ENCODE peak calls at places on chromosomes 5 and 9, in six cellular contexts. L, M, X, C, Z and F are unnamed samples. For H3K4me1, the result is how much of the 10 kb centered on the place peaks cover.

GRCh38 chr5:153970496-153970895 is 68.2 kb downstream of the FAM114A2 start:
- DNase-seq in C (no peak), L (no peak), Z (no peak), X (peak), M (no peak), F (no peak)

GRCh38 chr9:107274096-107274495 is 9.0 kb upstream of the RAD23B start:
- DNase-seq in M (no peak), C (no peak), Z (no peak), L (no peak), X (no peak), F (no peak)

GRCh38 chr9:137022620-137023008 is 5.4 kb downstream of the ABCA2 start:
- DNase-seq in Z (no peak), C (no peak), L (no peak), M (no peak), X (no peak), F (no peak)

GRCh38 chr5:79512692-79513518 is 1.0 kb downstream of the HOMER1 start:
- DNase-seq in C (no peak), L (no peak), X (peak), Z (no peak), M (peak), F (no peak)

GRCh38 chr9:36796671-36797419 is 224.2 kb downstream of the MELK start:
- DNase-seq in C (no peak), Z (no peak), X (no peak), M (no peak), L (no peak), F (no peak)

GRCh38 chr9:74983709-74984108 is 31.0 kb upstream of the C9orf40 start:
- DNase-seq in M (no peak), C (no peak), X (no peak), Z (no peak), L (no peak), F (no peak)

GRCh38 chr9:93549636-93550035 is 26.7 kb upstream of the PHF2 start:
- DNase-seq in Z (no peak), X (no peak), C (no peak), M (no peak), L (no peak), F (peak)

GRCh38 chr5:149381986-149382338 is 2.9 kb upstream of the IL17B start:
- DNase-seq in Z (peak), L (peak), C (no peak), M (peak), X (peak), F (peak)

GRCh38 chr5:175700991-175701390 is 43.1 kb downstream of the HRH2 start:
- DNase-seq in C (no peak), M (no peak), Z (no peak), L (peak), X (no peak), F (no peak)

GRCh38 chr9:116796669-116797068 is 109.6 kb downstream of the TRIM32 start:
- DNase-seq in Z (no peak), L (no peak), C (no peak), X (no peak), M (no peak), F (no peak)

GRCh38 chr5:172758077-172758835 is 12.7 kb downstream of the DUSP1 start:
- DNase-seq in L (peak), X (peak), Z (no peak), M (no peak), C (no peak), F (no peak)

GRCh38 chr5:107979272-107979671 is 308.5 kb upstream of the EFNA5 start:
- DNase-seq in C (no peak), M (no peak), Z (no peak), X (peak), L (no peak), F (no peak)

GRCh38 chr5:154542000-154542399 is 64.0 kb upstream of the HAND1 start:
- DNase-seq in L (no peak), X (no peak), C (no peak), Z (no peak), M (no peak), F (no peak)

GRCh38 chr9:90642570-90643539 is at the start of gene DIRAS2:
- DNase-seq in L (peak), X (peak), C (no peak), Z (peak), M (peak), F (peak)

GRCh38 chr9:32928145-32928763 is 73.2 kb downstream of the APTX start:
- DNase-seq in X (no peak), L (no peak), Z (no peak), M (no peak), C (no peak), F (peak)

GRCh38 chr9:121648172-121648571 is 3.3 kb upstream of the DAB2IP start:
- DNase-seq in C (no peak), L (no peak), M (no peak), X (no peak), Z (no peak), F (no peak)
- H3K4me1 ChIP-seq in C (under half), L (under half), M (under half), X (under half), Z (under half), F (under half)

DNA sequence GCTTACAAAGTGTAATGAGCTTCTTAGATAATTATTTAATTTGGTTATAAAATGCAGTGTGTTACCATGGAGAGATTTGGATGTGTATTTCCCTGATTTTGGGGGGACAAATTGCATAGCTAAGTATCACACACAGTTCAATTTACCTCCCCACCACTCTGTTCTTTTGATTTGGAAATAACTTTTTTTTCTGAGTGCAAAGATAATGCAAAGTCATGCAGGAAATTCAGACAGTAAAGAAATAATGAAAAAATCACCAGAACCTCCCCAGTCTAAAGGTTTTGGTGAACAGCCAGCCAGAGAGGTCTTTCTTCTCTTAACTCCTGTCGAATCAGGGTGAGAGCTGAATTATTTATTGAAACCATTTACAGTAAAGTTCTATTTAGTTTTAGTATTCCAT is 3.2 kb downstream of the ADGRV1 start:
- DNase-seq in Z (no peak), X (no peak), C (no peak), L (no peak), M (no peak), F (no peak)
- H3K4me3 ChIP-seq in Z (no peak), X (peak), C (no peak), L (no peak), M (no peak), F (no peak)

GRCh38 chr9:110254500-110254899 is 1.8 kb downstream of the TXN start:
- DNase-seq in M (no peak), C (no peak), L (no peak), X (no peak), Z (no peak), F (no peak)
- H3K27ac ChIP-seq in M (no peak), C (peak), L (peak), X (no peak), Z (no peak), F (peak)

GRCh38 chr9:124369236-124369797 is 45.9 kb downstream of the PSMB7 start:
- DNase-seq in X (no peak), C (no peak), Z (no peak), M (no peak), L (no peak), F (no peak)
- H3K4me1 ChIP-seq in X (under half), C (under half), Z (under half), M (under half), L (under half), F (under half)

GRCh38 chr5:32446660-32447059 is 2.1 kb upstream of the ZFR start:
- DNase-seq in C (no peak), Z (no peak), M (no peak), L (no peak), X (no peak), F (peak)

GRCh38 chr5:32444191-32444945 is at the start of gene ZFR:
- DNase-seq in M (peak), X (peak), L (peak), C (peak), Z (peak), F (peak)

GRCh38 chr5:32445831-32446614 is 1.5 kb upstream of the ZFR start:
- DNase-seq in Z (no peak), L (no peak), X (no peak), M (no peak), C (no peak), F (peak)

GRCh38 chr5:32443541-32444190 is 874 bp downstream of the ZFR start:
- DNase-seq in Z (peak), C (no peak), X (peak), L (peak), M (peak), F (peak)

DNA sequence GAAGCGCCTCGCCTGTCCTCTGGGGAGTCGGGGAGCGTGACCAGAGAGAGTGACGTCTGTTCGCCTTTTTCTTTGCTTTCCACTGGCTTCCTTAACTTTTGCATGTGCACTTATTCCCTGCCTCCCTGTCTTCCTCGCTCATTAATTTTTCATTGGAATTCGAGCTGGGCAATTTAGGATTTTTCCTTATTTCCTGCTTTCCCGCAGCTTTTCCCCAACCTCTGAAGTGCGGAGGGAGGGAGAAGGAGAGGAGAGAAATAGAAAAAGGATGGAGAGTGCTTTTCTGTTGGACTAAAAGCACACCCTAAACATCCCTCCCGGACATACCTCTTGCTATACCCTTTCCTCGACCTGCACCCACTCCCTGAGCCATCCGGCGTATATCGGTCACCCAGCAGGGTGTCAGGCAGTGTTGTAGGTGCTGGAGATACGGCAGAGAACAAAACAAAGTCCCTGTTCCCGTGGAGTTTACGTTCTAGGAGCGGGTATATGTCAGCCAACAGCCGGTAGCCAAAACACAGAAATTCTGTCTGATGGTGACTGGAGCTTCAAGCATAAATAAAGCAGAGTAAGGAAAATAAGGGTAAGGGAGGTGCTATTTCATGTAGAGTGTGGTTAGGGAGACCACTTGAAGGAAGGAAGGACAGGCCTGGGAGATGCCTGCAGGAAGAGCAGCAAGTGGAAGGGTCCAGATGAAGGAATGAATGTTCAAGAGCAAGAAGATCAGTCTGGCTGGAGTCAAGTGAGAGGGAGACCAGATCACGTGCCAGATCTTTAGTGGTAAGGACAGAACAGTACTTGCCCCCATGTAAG is 612 bp upstream of the ZFR start:
- DNase-seq in C (no peak), Z (no peak), X (peak), M (peak), L (no peak), F (no peak)
- H3K4me3 ChIP-seq in C (peak), Z (peak), X (peak), M (peak), L (peak), F (peak)

GRCh38 chr9:18800579-18800978 is 232.4 kb downstream of the SAXO1 start:
- DNase-seq in Z (no peak), M (no peak), X (no peak), L (no peak), C (no peak), F (no peak)
- H3K27ac ChIP-seq in Z (no peak), M (no peak), X (no peak), L (no peak), C (no peak), F (no peak)

GRCh38 chr5:43038523-43038989 is 1.6 kb downstream of the ANXA2R start:
- DNase-seq in M (no peak), X (peak), L (no peak), Z (no peak), C (no peak), F (peak)

GRCh38 chr5:43037929-43038510 is 2.1 kb downstream of the ANXA2R start:
- DNase-seq in X (peak), L (no peak), M (no peak), Z (no peak), C (no peak), F (peak)

GRCh38 chr5:43039468-43040286 is 442 bp downstream of the ANXA2R start:
- DNase-seq in X (peak), Z (peak), M (no peak), L (peak), C (no peak), F (peak)

GRCh38 chr5:43040287-43041098 is at the start of gene ANXA2R:
- DNase-seq in M (no peak), L (peak), Z (peak), C (no peak), X (peak), F (peak)

GRCh38 chr5:43039115-43039467 is 1.0 kb downstream of the ANXA2R start:
- DNase-seq in X (no peak), C (no peak), Z (no peak), M (no peak), L (no peak), F (no peak)
- H3K4me1 ChIP-seq in X (under half), C (under half), Z (under half), M (under half), L (under half), F (half or more)

GRCh38 chr5:43165323-43165722 is 26.7 kb upstream of the NIM1K start:
- DNase-seq in L (no peak), X (no peak), C (no peak), M (no peak), Z (no peak), F (no peak)
- H3K4me3 ChIP-seq in L (no peak), X (no peak), C (no peak), M (no peak), Z (no peak), F (no peak)

GRCh38 chr5:128224336-128224735 is 140.8 kb downstream of the SLC12A2 start:
- DNase-seq in L (no peak), C (no peak), M (no peak), X (no peak), Z (no peak), F (no peak)

GRCh38 chr5:128225245-128226030 is 141.9 kb downstream of the SLC12A2 start:
- DNase-seq in L (no peak), X (no peak), M (no peak), C (no peak), Z (no peak), F (no peak)

GRCh38 chr5:128227984-128228383 is 144.4 kb downstream of the SLC12A2 start:
- DNase-seq in L (peak), C (no peak), M (no peak), X (no peak), Z (no peak), F (no peak)

GRCh38 chr5:128228506-128228905 is 144.9 kb downstream of the SLC12A2 start:
- DNase-seq in C (no peak), X (no peak), L (no peak), Z (no peak), M (no peak), F (no peak)
- H3K27ac ChIP-seq in C (no peak), X (no peak), L (no peak), Z (no peak), M (no peak), F (no peak)